ENCODE peak calls at places on chromosomes 12 and 14, in eight cellular contexts. A, Q, M, O, G, W, I and U are unnamed samples.

GRCh38 chr14:36976571-36977023 is 195.8 kb downstream of the SLC25A21 start:
- DNase-seq in Q (no peak), A (no peak), I (peak), G (no peak), O (peak), M (peak), W (peak), U (no peak)

GRCh38 chr12:111102062-111102735 is 181.8 kb upstream of the MYL2 start:
- DNase-seq in M (no peak), W (no peak), O (no peak), A (no peak), I (no peak), G (no peak), Q (no peak), U (no peak)

GRCh38 chr12:116389990-116390655 is 112.6 kb upstream of the MED13L start:
- DNase-seq in G (peak), M (no peak), I (peak), A (no peak), W (no peak), Q (no peak), O (peak), U (peak)

GRCh38 chr12:12859690-12860089 is 31.7 kb upstream of the GPRC5A start:
- DNase-seq in Q (no peak), O (peak), W (no peak), A (no peak), M (no peak), G (no peak), I (no peak), U (no peak)

GRCh38 chr12:120762093-120762492 is 36.5 kb downstream of the ACADS start:
- DNase-seq in I (no peak), Q (no peak), W (no peak), M (no peak), O (no peak), G (no peak), A (no peak), U (no peak)

GRCh38 chr12:122891661-122892525 is 4.0 kb downstream of the VPS37B start:
- DNase-seq in Q (no peak), G (no peak), I (peak), A (no peak), W (no peak), O (peak), M (no peak), U (peak)

GRCh38 chr12:71194657-71195056 is 36.9 kb upstream of the TSPAN8 start:
- DNase-seq in Q (no peak), G (no peak), W (no peak), O (no peak), M (no peak), I (peak), A (no peak), U (no peak)

GRCh38 chr14:100834441-100835277 is 8.7 kb downstream of the MEG3 start:
- DNase-seq in G (no peak), A (no peak), O (no peak), M (no peak), W (no peak), I (peak), Q (no peak), U (no peak)

GRCh38 chr12:55908726-55909512 is 18.8 kb downstream of the PYM1 start:
- DNase-seq in A (peak), M (peak), W (no peak), O (peak), G (no peak), Q (no peak), I (no peak), U (no peak)

GRCh38 chr12:33439587-33440011 is at the start of gene SYT10:
- DNase-seq in M (no peak), Q (no peak), A (peak), O (no peak), G (no peak), I (no peak), W (peak), U (peak)

GRCh38 chr12:103635419-103635818 is 48.3 kb downstream of the STAB2 start:
- DNase-seq in W (no peak), I (no peak), M (no peak), Q (no peak), A (no peak), O (no peak), G (no peak), U (no peak)

GRCh38 chr14:68654471-68654941 is 138.4 kb downstream of the ZFP36L1 start:
- DNase-seq in W (no peak), M (no peak), I (no peak), O (no peak), Q (no peak), G (no peak), A (no peak), U (no peak)

GRCh38 chr12:25377475-25378179 is 126.9 kb upstream of the KRAS start:
- DNase-seq in A (no peak), W (no peak), I (no peak), Q (no peak), M (no peak), G (no peak), O (peak), U (no peak)

GRCh38 chr12:124556896-124557501 is 10.4 kb downstream of the NCOR2 start:
- DNase-seq in I (no peak), A (peak), W (no peak), O (no peak), G (no peak), M (no peak), Q (peak), U (no peak)

GRCh38 chr12:132026796-132027500 is 77.2 kb downstream of the EP400 start:
- DNase-seq in A (no peak), I (no peak), M (no peak), O (no peak), G (no peak), W (no peak), Q (no peak), U (no peak)

GRCh38 chr12:104846056-104846762 is 111.9 kb downstream of the SLC41A2 start:
- DNase-seq in Q (no peak), W (no peak), A (no peak), I (no peak), G (no peak), M (no peak), O (peak), U (no peak)

DNA sequence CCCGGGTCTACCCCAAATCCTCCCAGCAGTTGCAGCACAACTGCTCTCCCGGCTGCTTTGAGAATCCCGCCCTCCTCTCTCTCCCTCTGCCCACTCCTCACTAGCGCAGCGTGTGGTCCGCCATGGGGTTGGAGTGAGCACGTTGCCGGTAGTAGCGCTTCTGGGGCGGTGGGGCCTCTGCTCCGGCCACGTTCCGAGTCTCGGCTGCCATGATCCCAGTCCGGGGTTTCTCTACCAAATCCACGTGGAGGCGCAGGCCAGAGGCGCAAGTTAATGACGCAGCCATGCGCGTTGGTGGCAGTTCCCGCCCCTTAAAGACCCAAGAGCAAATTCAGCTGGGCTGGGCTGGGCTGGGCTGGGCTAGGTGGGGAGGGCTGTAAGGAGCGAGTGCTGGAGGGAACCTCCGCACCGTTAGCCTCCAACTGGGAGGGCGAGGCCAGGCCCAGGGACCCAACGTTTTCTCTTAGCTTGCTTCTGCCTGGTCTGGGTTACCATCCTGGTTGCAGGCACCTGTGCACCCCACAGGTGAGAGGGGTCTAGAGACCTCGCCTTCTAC is at the start of gene METTL1:
- DNase-seq in O (peak), M (peak), Q (peak), A (peak), G (peak), I (peak), W (peak), U (peak)
- TF ChIP-seq POLR2A in O (peak), M (peak), Q (no peak), A (no peak), G (peak), I (peak), W (peak), U (peak)

DNA sequence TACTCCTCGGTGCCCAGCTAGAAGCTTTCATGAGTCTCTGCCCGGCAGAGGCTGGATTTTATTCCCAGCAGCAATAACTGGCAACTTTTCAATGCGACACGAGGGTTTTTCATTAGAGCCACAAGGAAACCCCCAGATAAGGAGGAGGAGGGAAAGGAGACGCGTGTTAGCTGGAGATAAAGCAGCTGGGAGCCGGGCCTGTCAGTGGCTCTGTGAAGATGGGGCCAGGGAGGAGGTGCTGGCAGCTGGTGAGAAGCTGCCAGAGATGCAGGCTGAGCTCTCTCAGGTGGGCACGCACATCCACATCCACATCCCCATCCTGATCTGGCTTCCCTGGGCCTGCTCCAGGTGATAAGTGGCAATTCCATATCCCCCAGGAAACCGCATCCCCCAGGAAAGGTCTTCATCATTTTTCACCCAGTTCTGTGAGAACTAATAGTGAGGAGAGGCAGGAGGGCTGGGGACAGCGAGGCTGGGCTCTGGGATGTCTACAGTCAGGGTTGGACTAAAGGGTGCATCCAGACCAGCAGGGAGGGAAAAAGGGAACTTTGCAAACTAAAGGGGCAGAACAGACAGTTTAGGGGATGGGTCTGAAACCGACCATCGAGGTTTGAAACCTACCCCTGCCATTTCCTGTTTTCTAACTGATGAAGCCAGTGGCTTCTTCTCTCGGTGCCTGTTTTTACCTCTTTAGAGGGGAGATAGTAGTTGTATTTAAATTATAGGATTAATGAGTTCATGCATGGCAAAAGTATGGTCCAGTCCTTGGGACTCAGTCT is 413.2 kb downstream of the DPF3 start:
- DNase-seq in O (peak), G (no peak), I (no peak), A (no peak), W (peak), Q (no peak), M (no peak), U (no peak)
- TF ChIP-seq POLR2A in O (no peak), G (no peak), I (no peak), A (no peak), W (no peak), Q (no peak), M (no peak), U (no peak)

GRCh38 chr12:51905507-51906438 is 1.5 kb upstream of the ACVRL1 start:
- DNase-seq in I (peak), Q (peak), M (no peak), O (peak), W (peak), G (no peak), A (peak), U (peak)
- TF ChIP-seq POLR2A in I (no peak), Q (peak), M (no peak), O (no peak), W (peak), G (no peak), A (no peak), U (peak)

GRCh38 chr12:54471793-54472192 is 1.6 kb downstream of the GTSF1 start:
- DNase-seq in Q (no peak), O (no peak), A (no peak), M (no peak), G (no peak), I (no peak), W (no peak), U (no peak)
- TF ChIP-seq POLR2A in Q (no peak), O (no peak), A (no peak), M (no peak), G (no peak), I (no peak), W (no peak), U (no peak)

GRCh38 chr14:102776761-102777710 is at the start of gene TRAF3:
- DNase-seq in A (peak), M (no peak), G (peak), Q (peak), I (peak), W (peak), O (peak), U (peak)

GRCh38 chr14:102777711-102778615 is 714 bp downstream of the TRAF3 start:
- DNase-seq in M (no peak), A (no peak), I (peak), W (peak), G (no peak), O (peak), Q (peak), U (no peak)

GRCh38 chr14:102774391-102775153 is 2.7 kb upstream of the TRAF3 start:
- DNase-seq in I (peak), Q (peak), M (peak), G (peak), O (peak), W (peak), A (peak), U (peak)

GRCh38 chr14:102778616-102779351 is 1.5 kb downstream of the TRAF3 start:
- DNase-seq in Q (no peak), O (peak), I (no peak), M (no peak), A (no peak), W (no peak), G (no peak), U (peak)

GRCh38 chr14:102775855-102776760 is 1.1 kb upstream of the TRAF3 start:
- DNase-seq in Q (peak), G (no peak), W (no peak), O (peak), I (peak), M (peak), A (peak), U (peak)
- TF ChIP-seq POLR2A in Q (no peak), G (no peak), W (no peak), O (peak), I (no peak), M (no peak), A (no peak), U (no peak)

GRCh38 chr12:93676408-93677194 is 574 bp upstream of the CRADD start:
- DNase-seq in I (no peak), M (no peak), W (no peak), Q (no peak), A (no peak), G (no peak), O (no peak), U (no peak)

GRCh38 chr12:93678779-93679178 is 1.6 kb downstream of the CRADD start:
- DNase-seq in M (no peak), G (no peak), O (no peak), W (no peak), A (no peak), I (no peak), Q (no peak), U (no peak)

GRCh38 chr12:93679308-93679933 is 2.2 kb downstream of the CRADD start:
- DNase-seq in Q (no peak), M (no peak), O (no peak), I (peak), G (no peak), A (no peak), W (no peak), U (no peak)

GRCh38 chr12:93674386-93674785 is 2.8 kb upstream of the CRADD start:
- DNase-seq in O (no peak), Q (no peak), I (no peak), W (no peak), A (no peak), G (no peak), M (no peak), U (no peak)

GRCh38 chr12:93677195-93678064 is at the start of gene CRADD:
- DNase-seq in G (peak), M (peak), O (peak), W (peak), I (peak), Q (peak), A (peak), U (peak)
- TF ChIP-seq POLR2A in G (peak), M (peak), O (peak), W (peak), I (no peak), Q (peak), A (peak), U (peak)